ENCODE peak calls at places on chromosomes 13 and 19, in four cellular contexts. F, A, J and W are unnamed samples.

GRCh38 chr13:44116562-44117315 is 237.0 kb downstream of the LACC1 start:
- DNase-seq in F (peak; percentile 25), A (no peak), J (no peak), W (no peak)

GRCh38 chr19:29477831-29478577 is 47.8 kb upstream of the VSTM2B start:
- DNase-seq in F (no peak), A (no peak), J (no peak), W (no peak)

GRCh38 chr19:35644987-35645679 is 3.0 kb upstream of the COX6B1 start:
- DNase-seq in F (peak; percentile 90), A (no peak), J (peak; percentile 86), W (peak; percentile 83)

GRCh38 chr13:25281937-25282332 is 5.4 kb downstream of the MTMR6 start:
- DNase-seq in F (no peak), A (no peak), J (no peak), W (no peak)

GRCh38 chr13:33611016-33611805 is 206.7 kb upstream of the RFC3 start:
- DNase-seq in F (peak; percentile 76), A (no peak), J (peak; percentile 41), W (no peak)

GRCh38 chr19:661427-662196 is 1.4 kb downstream of the RNF126 start:
- DNase-seq in F (no peak), A (no peak), J (no peak), W (no peak)

GRCh38 chr13:23963947-23964346 is 66.6 kb upstream of the C1QTNF9B start:
- DNase-seq in F (no peak), A (no peak), J (no peak), W (no peak)

GRCh38 chr19:7512400-7512851 is 3.5 kb upstream of the ZNF358 start:
- DNase-seq in F (no peak), A (no peak), J (no peak), W (no peak)

GRCh38 chr19:45560686-45561085 is 23.9 kb downstream of the OPA3 start:
- DNase-seq in F (no peak), A (no peak), J (no peak), W (no peak)

GRCh38 chr19:4059493-4059880 is 7.2 kb downstream of the ZBTB7A start:
- DNase-seq in F (no peak), A (no peak), J (no peak), W (no peak)

GRCh38 chr19:55882626-55883025 is 46.3 kb downstream of the NLRP4 start:
- DNase-seq in F (no peak), A (no peak), J (no peak), W (no peak)
- H3K27me3 ChIP-seq in F (peaks cover 27% of the 10 kb centered on the region), A (no peaks in the 10 kb centered on the region), J (peaks cover 24% of the 10 kb centered on the region), W (no peaks in the 10 kb centered on the region)

GRCh38 chr19:11169896-11170678 is 14.5 kb upstream of the SPC24 start:
- DNase-seq in F (no peak), A (no peak), J (no peak), W (no peak)
- H3K36me3 ChIP-seq in F (peaks cover 97% of the 10 kb centered on the region), A (peaks cover 39% of the 10 kb centered on the region), J (peaks cover 81% of the 10 kb centered on the region), W (peaks cover 10% of the 10 kb centered on the region)

GRCh38 chr13:111425326-111425725 is 104.9 kb downstream of the TEX29 start:
- DNase-seq in F (no peak), A (no peak), J (no peak), W (no peak)
- H3K27me3 ChIP-seq in F (peaks cover 51% of the 10 kb centered on the region), A (no peaks in the 10 kb centered on the region), J (peaks cover 37% of the 10 kb centered on the region), W (peaks cover 64% of the 10 kb centered on the region)

DNA sequence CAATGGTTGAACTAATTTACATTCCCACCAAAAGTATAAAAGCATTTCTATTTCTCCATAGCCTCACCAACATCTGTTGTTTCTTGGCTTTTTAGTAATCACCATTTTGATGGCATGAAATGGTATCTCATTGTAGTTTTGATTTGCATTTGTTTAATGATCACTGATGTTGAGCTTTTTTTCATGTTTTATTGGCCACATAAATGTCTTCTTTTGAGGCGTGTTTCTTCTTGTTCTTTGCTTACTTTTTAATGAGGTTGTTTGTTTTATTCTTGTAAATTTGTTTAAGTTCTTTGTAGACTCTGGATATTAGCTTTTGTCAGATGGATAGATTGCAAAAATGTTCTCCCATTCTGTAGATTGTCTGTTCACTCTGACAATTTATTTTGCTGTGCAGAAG is 28.2 kb downstream of the ZNF714 start:
- DNase-seq in F (no peak), A (no peak), J (no peak), W (no peak)
- H3K36me3 ChIP-seq in F (peaks cover 24% of the 10 kb centered on the region), A (no peaks in the 10 kb centered on the region), J (peaks cover 36% of the 10 kb centered on the region), W (peaks cover 17% of the 10 kb centered on the region)

GRCh38 chr19:41919948-41920712 is 8.1 kb downstream of the ERFL start:
- DNase-seq in F (no peak), A (no peak), J (no peak), W (no peak)
- H3K27me3 ChIP-seq in F (peaks cover 98% of the 10 kb centered on the region), A (peaks cover 48% of the 10 kb centered on the region), J (peaks cover 98% of the 10 kb centered on the region), W (peaks cover 31% of the 10 kb centered on the region)